ENCODE peak calls at places on chromosomes 7 and 10, in ten cellular contexts. K, Y, V, C, D, O, B, F, T and U are unnamed samples.

GRCh38 chr7:24755541-24756416 is 1.5 kb downstream of the GSDME start:
- DNase-seq in K (no peak), Y (no peak), V (peak), C (no peak), D (no peak), O (peak), B (no peak), F (no peak), T (peak), U (no peak)

GRCh38 chr7:1243964-1244416 is 11.3 kb downstream of the UNCX start:
- DNase-seq in K (no peak), Y (no peak), V (no peak), C (no peak), D (no peak), O (no peak), B (no peak), F (no peak), T (no peak), U (no peak)

GRCh38 chr10:123142701-123143161 is 5.2 kb upstream of the HMX2 start:
- DNase-seq in K (no peak), Y (no peak), V (no peak), C (no peak), D (no peak), O (no peak), B (no peak), F (no peak), T (no peak), U (no peak)

GRCh38 chr7:55043691-55044090 is 24.9 kb downstream of the EGFR start:
- DNase-seq in K (no peak), Y (no peak), V (no peak), C (no peak), D (no peak), O (no peak), B (no peak), F (no peak), T (no peak), U (no peak)

GRCh38 chr7:54906963-54907362 is 111.9 kb upstream of the EGFR start:
- DNase-seq in K (no peak), Y (no peak), V (no peak), C (no peak), D (no peak), O (no peak), B (no peak), F (no peak), T (no peak), U (no peak)

GRCh38 chr7:33447980-33448379 is 318.6 kb downstream of the BBS9 start:
- DNase-seq in K (no peak), Y (no peak), V (no peak), C (no peak), D (no peak), O (peak), B (no peak), F (no peak), T (no peak), U (no peak)

GRCh38 chr7:102917436-102918353 is 4.9 kb downstream of the LRRC17 start:
- DNase-seq in K (no peak), Y (no peak), V (no peak), C (no peak), D (no peak), O (no peak), B (no peak), F (no peak), T (no peak), U (no peak)

GRCh38 chr7:103143865-103144264 is 5.0 kb downstream of the NAPEPLD start:
- DNase-seq in K (no peak), Y (no peak), V (no peak), C (no peak), D (no peak), O (no peak), B (no peak), F (no peak), T (no peak), U (no peak)

GRCh38 chr7:7970113-7970619 is 1.6 kb downstream of the GLCCI1 start:
- DNase-seq in K (no peak), Y (no peak), V (no peak), C (no peak), D (no peak), O (no peak), B (no peak), F (peak), T (no peak), U (no peak)

GRCh38 chr7:2024227-2024918 is 208.4 kb downstream of the MAD1L1 start:
- DNase-seq in K (no peak), Y (peak), V (peak), C (no peak), D (no peak), O (peak), B (no peak), F (peak), T (no peak), U (peak)